ENCODE peak calls at places on chromosomes 5 and 9, in four cellular contexts. S is stimulated activated CD8-positive, alpha-beta memory T cell treated with anti-CD3 and anti-CD28 coated beads, Interleukin-2, amount 100 ng/mL, for 48 hours; V is hippocampal formation; T is CD8-positive, alpha-beta T cell. Y is an unnamed sample.

GRCh38 chr5:109936091-109936490 is 246.4 kb downstream of the MAN2A1 start:
- DNase-seq in S (no peak), V (no peak), T (no peak), Y (no peak)

GRCh38 chr9:37752646-37753488 is 738 bp upstream of the TRMT10B start:
- DNase-seq in S (no peak), V (no peak), T (no peak), Y (no peak)

GRCh38 chr9:13431137-13431536 is 151.6 kb upstream of the MPDZ start:
- DNase-seq in V (peak), T (no peak), S (no peak), Y (no peak)

GRCh38 chr9:130936285-130937117 is 2.5 kb downstream of the FIBCD1 start:
- DNase-seq in T (no peak), V (peak), S (no peak), Y (peak)

GRCh38 chr5:107430077-107430625 is 240.6 kb downstream of the EFNA5 start:
- DNase-seq in V (no peak), S (no peak), T (no peak), Y (no peak)

GRCh38 chr9:134621558-134622110 is 20.0 kb upstream of the COL5A1 start:
- DNase-seq in S (no peak), V (no peak), T (no peak), Y (no peak)

GRCh38 chr9:123235448-123235847 is 32.9 kb downstream of the STRBP start:
- DNase-seq in S (no peak), T (no peak), V (no peak), Y (no peak)

GRCh38 chr9:133706651-133707050 is 31.5 kb downstream of the SARDH start:
- DNase-seq in S (no peak), T (no peak), V (no peak), Y (no peak)

GRCh38 chr5:82597437-82597836 is 319.3 kb upstream of the RPS23 start:
- DNase-seq in T (no peak), V (no peak), S (no peak), Y (no peak)

GRCh38 chr5:112064956-112065355 is 308.0 kb upstream of the NREP start:
- DNase-seq in T (no peak), S (no peak), V (no peak), Y (no peak)

GRCh38 chr9:18699749-18700148 is 225.8 kb downstream of the ADAMTSL1 start:
- DNase-seq in V (no peak), S (no peak), T (no peak), Y (no peak)

GRCh38 chr5:77305921-77306320 is 95.4 kb downstream of the PDE8B start:
- DNase-seq in T (no peak), V (no peak), S (no peak), Y (peak)

GRCh38 chr5:136005371-136005770 is 23.4 kb upstream of the TGFBI start:
- DNase-seq in S (no peak), V (no peak), T (no peak), Y (no peak)

GRCh38 chr5:119037496-119038215 is 33.2 kb upstream of the DMXL1 start:
- DNase-seq in V (no peak), S (no peak), T (no peak), Y (peak)

GRCh38 chr5:54360089-54360488 is 49.7 kb upstream of the ARL15 start:
- DNase-seq in S (no peak), T (no peak), V (no peak), Y (peak)

GRCh38 chr5:146622391-146622790 is 106.4 kb upstream of the GPR151 start:
- DNase-seq in S (no peak), T (no peak), V (no peak), Y (no peak)

GRCh38 chr9:68457803-68458202 is 82.9 kb downstream of the TMEM252 start:
- DNase-seq in V (no peak), S (no peak), T (no peak), Y (no peak)

GRCh38 chr5:117454716-117455212 is 880.1 kb upstream of the SEMA6A start:
- DNase-seq in T (peak), S (no peak), V (no peak), Y (peak)

GRCh38 chr5:149435660-149436059 is 56.6 kb upstream of the IL17B start:
- DNase-seq in S (no peak), V (no peak), T (no peak), Y (no peak)

GRCh38 chr5:142924135-142924883 is 154.1 kb downstream of the ARHGAP26 start:
- DNase-seq in V (no peak), S (no peak), T (peak), Y (peak)

GRCh38 chr9:35108946-35109575 is 6.1 kb upstream of the STOML2 start:
- DNase-seq in S (no peak), T (no peak), V (no peak), Y (no peak)

GRCh38 chr5:175466700-175467318 is 11.6 kb upstream of the SFXN1 start:
- DNase-seq in S (no peak), T (no peak), V (no peak), Y (no peak)